ENCODE peak calls at places on chromosomes 7 and 10, in five cellular contexts. G is choroid plexus epithelial cell, J is T-cell, S is aorta, B is Daoy. Q is an unnamed sample.

GRCh38 chr7:26397786-26398435 is 106.2 kb downstream of the SNX10 start:
- DNase-seq in G (no peak), J (no peak), S (peak; percentile 85), B (peak; percentile 62), Q (peak; percentile 41)

GRCh38 chr7:99579956-99580777 is 17.9 kb upstream of the TMEM225B start:
- DNase-seq in G (peak; percentile 36), J (peak; percentile 49), S (peak; percentile 78), B (peak; percentile 72), Q (peak; percentile 79)

GRCh38 chr7:131021460-131021859 is 287.5 kb upstream of the KLF14 start:
- DNase-seq in G (no peak), J (no peak), S (no peak), B (no peak), Q (no peak)

GRCh38 chr10:3363316-3364070 is 190.9 kb upstream of the PITRM1 start:
- DNase-seq in G (no peak), J (no peak), S (no peak), B (no peak), Q (no peak)

GRCh38 chr10:49615721-49616120 is 1.9 kb downstream of the CHAT start:
- DNase-seq in G (no peak), J (no peak), S (peak; percentile 51), B (no peak), Q (no peak)

GRCh38 chr7:113289140-113289740 is 170.9 kb upstream of the SMIM30 start:
- DNase-seq in G (peak; percentile 81), J (no peak), S (no peak), B (no peak), Q (no peak)

GRCh38 chr10:128096486-128097199 is 29.6 kb downstream of the MKI67 start:
- DNase-seq in G (no peak), J (no peak), S (no peak), B (no peak), Q (no peak)

GRCh38 chr7:33062782-33063443 is 337 bp upstream of the NT5C3A start:
- DNase-seq in G (peak; percentile 97), J (peak; percentile 86), S (peak; percentile 98), B (peak; percentile 99), Q (peak; percentile 90)

GRCh38 chr10:131896403-131896802 is 4.4 kb upstream of the PPP2R2D start:
- DNase-seq in G (no peak), J (peak; percentile 35), S (no peak), B (no peak), Q (no peak)

GRCh38 chr7:63925626-63926460 is 72.8 kb upstream of the ZNF722 start:
- DNase-seq in G (peak; percentile 2), J (peak; percentile 88), S (peak; percentile 95), B (peak; percentile 93), Q (no peak)

GRCh38 chr7:143876218-143876617 is 25.8 kb downstream of the TCAF1 start:
- DNase-seq in G (no peak), J (no peak), S (no peak), B (no peak), Q (no peak)

GRCh38 chr10:48284002-48284546 is 9.6 kb upstream of the FRMPD2 start:
- DNase-seq in G (no peak), J (no peak), S (no peak), B (no peak), Q (no peak)

GRCh38 chr7:1094870-1095269 is 7.0 kb downstream of the GPER1 start:
- DNase-seq in G (no peak), J (no peak), S (no peak), B (no peak), Q (no peak)

GRCh38 chr10:24360286-24361127 is 151.6 kb downstream of the KIAA1217 start:
- DNase-seq in G (peak; percentile 89), J (no peak), S (peak; percentile 87), B (peak; percentile 63), Q (peak; percentile 68)

GRCh38 chr10:68192113-68192512 is 39.8 kb downstream of the ATOH7 start:
- DNase-seq in G (peak; percentile 11), J (no peak), S (no peak), B (no peak), Q (no peak)